ENCODE peak calls at places on chromosomes 3 and 15, in ten cellular contexts. Y, E, D, W, M, I, P, B, N and X are unnamed samples.

GRCh38 chr3:73729969-73730440 is 105.3 kb upstream of the PDZRN3 start:
- DNase-seq in W (no peak), P (peak), D (no peak), I (no peak), Y (no peak), E (no peak), M (no peak), B (no peak), N (no peak), X (no peak)

GRCh38 chr3:47163023-47163989 is 607 bp downstream of the SETD2 start:
- DNase-seq in I (peak), W (peak), M (peak), P (peak), E (peak), B (peak), N (peak), Y (peak), D (peak), X (no peak)

GRCh38 chr3:46186856-46187700 is 21.0 kb downstream of the CCR1 start:
- DNase-seq in E (no peak), M (no peak), P (no peak), W (no peak), N (no peak), I (no peak), B (no peak), Y (no peak), D (no peak), X (no peak)

GRCh38 chr15:88465633-88466219 is 1.5 kb downstream of the MRPL46 start:
- DNase-seq in M (no peak), P (no peak), E (peak), N (no peak), I (no peak), Y (no peak), D (no peak), W (no peak), B (peak), X (no peak)

GRCh38 chr3:2958553-2958952 is 151.6 kb downstream of the IL5RA start:
- DNase-seq in P (peak), Y (no peak), B (no peak), E (no peak), M (no peak), I (no peak), W (no peak), D (no peak), N (no peak), X (no peak)

GRCh38 chr15:64842099-64842940 is 605 bp downstream of the PLEKHO2 start:
- DNase-seq in M (no peak), Y (no peak), N (no peak), P (peak), I (no peak), E (peak), D (no peak), W (no peak), B (peak), X (no peak)

GRCh38 chr15:42083605-42083908 is 10.8 kb downstream of the PLA2G4D start:
- DNase-seq in D (no peak), P (no peak), I (no peak), E (no peak), N (no peak), W (no peak), Y (no peak), M (no peak), B (no peak), X (no peak)

GRCh38 chr15:76994971-76995945 is at the start of gene PSTPIP1:
- DNase-seq in I (no peak), B (no peak), N (peak), E (no peak), W (no peak), M (no peak), D (no peak), Y (peak), P (peak), X (no peak)

GRCh38 chr3:31968391-31968926 is 12.6 kb downstream of the OSBPL10 start:
- DNase-seq in W (no peak), M (no peak), B (peak), D (no peak), N (no peak), Y (no peak), I (no peak), P (no peak), E (no peak), X (no peak)

GRCh38 chr3:65126527-65127440 is 439.0 kb upstream of the ADAMTS9 start:
- DNase-seq in B (no peak), I (no peak), M (no peak), N (no peak), E (no peak), W (no peak), D (no peak), P (no peak), Y (no peak), X (no peak)

GRCh38 chr3:25938566-25939325 is 148.9 kb downstream of the OXSM start:
- DNase-seq in E (no peak), M (no peak), N (no peak), W (no peak), Y (no peak), B (no peak), I (no peak), D (no peak), P (peak), X (no peak)

GRCh38 chr15:62969442-62970089 is 73.0 kb upstream of the TPM1 start:
- DNase-seq in E (no peak), W (no peak), D (no peak), N (no peak), M (no peak), I (no peak), P (no peak), B (peak), Y (no peak), X (no peak)

GRCh38 chr3:62875103-62876002 is at the start of gene CADPS:
- DNase-seq in B (no peak), D (peak), N (no peak), W (no peak), Y (no peak), M (no peak), P (peak), I (peak), E (no peak), X (no peak)

GRCh38 chr15:79157631-79158592 is 67.3 kb upstream of the RASGRF1 start:
- DNase-seq in P (no peak), I (no peak), N (no peak), M (no peak), B (peak), D (no peak), W (no peak), E (no peak), Y (no peak), X (no peak)

GRCh38 chr3:8982509-8982908 is 19.2 kb upstream of the RAD18 start:
- DNase-seq in N (no peak), D (no peak), M (no peak), B (no peak), Y (no peak), E (no peak), I (no peak), W (no peak), P (no peak), X (no peak)

GRCh38 chr3:139111392-139112229 is 66.9 kb upstream of the PRR23C start:
- DNase-seq in P (peak), Y (peak), N (peak), D (peak), E (peak), I (peak), B (peak), M (no peak), W (peak), X (no peak)

GRCh38 chr3:138941259-138941885 is 5.6 kb downstream of the FOXL2 start:
- DNase-seq in P (no peak), W (peak), E (no peak), Y (no peak), B (peak), M (no peak), D (no peak), N (no peak), I (peak), X (no peak)

GRCh38 chr15:39744334-39745103 is 38.1 kb downstream of the FSIP1 start:
- DNase-seq in D (no peak), B (no peak), Y (no peak), P (no peak), W (no peak), M (no peak), N (no peak), I (no peak), E (no peak), X (no peak)

GRCh38 chr3:54870423-54870822 is 57.4 kb downstream of the LRTM1 start:
- DNase-seq in E (peak), D (no peak), B (peak), M (no peak), Y (no peak), W (peak), I (peak), P (peak), N (no peak), X (no peak)

GRCh38 chr3:126781889-126782491 is 78.0 kb downstream of the CHCHD6 start:
- DNase-seq in E (peak), B (peak), N (no peak), Y (no peak), I (no peak), M (no peak), P (peak), W (no peak), D (peak), X (no peak)

GRCh38 chr15:72141171-72142084 is 23.2 kb downstream of the SENP8 start:
- DNase-seq in P (no peak), M (no peak), N (no peak), B (no peak), E (peak), I (no peak), Y (no peak), D (no peak), W (no peak), X (no peak)

GRCh38 chr3:110711130-110711832 is 360.3 kb upstream of the NECTIN3 start:
- DNase-seq in P (no peak), N (no peak), Y (no peak), E (no peak), I (no peak), B (no peak), D (no peak), W (no peak), M (no peak), X (no peak)

GRCh38 chr3:141913150-141913811 is 36.8 kb downstream of the ATP1B3 start:
- DNase-seq in B (peak), N (peak), E (peak), D (no peak), M (peak), W (peak), I (no peak), P (peak), Y (peak), X (no peak)

GRCh38 chr3:13080591-13080990 is 7.4 kb upstream of the IQSEC1 start:
- DNase-seq in N (no peak), E (peak), D (peak), W (no peak), Y (no peak), P (peak), M (no peak), I (no peak), B (peak), X (peak)

GRCh38 chr15:57570994-57571393 is 20.7 kb upstream of the MYZAP start:
- DNase-seq in W (no peak), I (no peak), Y (no peak), E (peak), D (no peak), P (no peak), B (peak), M (no peak), N (no peak), X (no peak)

GRCh38 chr15:64930778-64931240 is 19.1 kb downstream of the ANKDD1A start:
- DNase-seq in N (no peak), B (no peak), Y (no peak), E (peak), W (no peak), M (no peak), P (no peak), I (no peak), D (peak), X (no peak)

GRCh38 chr3:99895706-99896441 is 78.2 kb downstream of the CMSS1 start:
- DNase-seq in P (peak), E (peak), N (no peak), Y (no peak), B (peak), W (no peak), I (no peak), D (no peak), M (no peak), X (no peak)

GRCh38 chr3:185082149-185082548 is 70.7 kb downstream of the C3orf70 start:
- DNase-seq in D (no peak), M (no peak), N (no peak), P (no peak), W (no peak), I (no peak), B (no peak), E (no peak), Y (no peak), X (no peak)

GRCh38 chr15:56608140-56608778 is 125.0 kb downstream of the ZNF280D start:
- DNase-seq in M (no peak), E (peak), P (no peak), I (no peak), Y (no peak), W (no peak), B (no peak), N (no peak), D (no peak), X (no peak)

GRCh38 chr15:88106063-88106462 is 150.5 kb downstream of the NTRK3 start:
- DNase-seq in Y (no peak), N (no peak), M (no peak), P (no peak), D (no peak), B (no peak), I (no peak), E (no peak), W (no peak), X (no peak)

GRCh38 chr3:157475921-157476395 is 27.3 kb downstream of the VEPH1 start:
- DNase-seq in M (no peak), W (peak), N (no peak), Y (no peak), D (no peak), B (peak), P (peak), E (peak), I (no peak), X (no peak)

GRCh38 chr3:156787015-156787414 is 39.1 kb upstream of the LEKR1 start:
- DNase-seq in E (no peak), D (no peak), B (no peak), W (no peak), P (no peak), Y (no peak), N (no peak), I (no peak), M (no peak), X (no peak)

GRCh38 chr3:119293761-119294401 is at the start of gene ARHGAP31:
- DNase-seq in P (peak), N (peak), I (peak), M (peak), E (peak), W (peak), Y (peak), D (peak), B (peak), X (no peak)

GRCh38 chr15:55348281-55348778 is 29.3 kb downstream of the PIGB start:
- DNase-seq in W (no peak), N (no peak), E (no peak), P (no peak), B (no peak), M (no peak), Y (no peak), I (no peak), D (no peak), X (no peak)

GRCh38 chr15:39391230-39391629 is 189.6 kb upstream of the THBS1 start:
- DNase-seq in E (no peak), D (peak), P (peak), B (peak), N (no peak), I (no peak), M (no peak), W (no peak), Y (no peak), X (no peak)

GRCh38 chr3:72985576-72985975 is 11.0 kb upstream of the PPP4R2 start:
- DNase-seq in M (no peak), E (no peak), W (no peak), D (no peak), P (no peak), Y (no peak), I (no peak), N (no peak), B (no peak), X (no peak)

GRCh38 chr3:141360888-141361598 is 7.3 kb upstream of the ZBTB38 start:
- DNase-seq in P (peak), W (peak), B (peak), E (peak), N (no peak), Y (no peak), I (no peak), D (no peak), M (no peak), X (no peak)

GRCh38 chr3:167684389-167684993 is 30.7 kb upstream of the WDR49 start:
- DNase-seq in M (no peak), I (peak), P (peak), D (peak), E (peak), B (peak), W (peak), Y (peak), N (peak), X (peak)

GRCh38 chr3:78221796-78222195 is 1181.9 kb downstream of the ROBO2 start:
- DNase-seq in N (no peak), E (no peak), I (no peak), P (no peak), W (no peak), M (no peak), B (peak), D (no peak), Y (no peak), X (no peak)